ENCODE peak calls at places on chromosomes 16 and 17, in eight cellular contexts. E, P, K, R, C, J, W and G are unnamed samples.

GRCh38 chr17:27494192-27495091 is 38.2 kb downstream of the KSR1 start:
- DNase-seq in J (peak), C (peak), K (no peak), R (peak), P (no peak), W (peak), E (peak), G (peak)

GRCh38 chr17:28917465-28917864 is 14.6 kb upstream of the DHRS13 start:
- DNase-seq in W (no peak), J (no peak), E (no peak), K (no peak), P (no peak), R (no peak), C (no peak), G (no peak)

GRCh38 chr16:89921699-89922476 is 1.3 kb upstream of the TUBB3 start:
- DNase-seq in P (peak), E (peak), C (peak), R (peak), J (peak), W (peak), K (no peak), G (peak)

GRCh38 chr16:14375132-14375491 is 254.9 kb downstream of the PARN start:
- DNase-seq in P (no peak), E (no peak), W (no peak), C (no peak), J (no peak), R (no peak), K (no peak), G (no peak)

GRCh38 chr16:25093208-25094061 is 18.1 kb upstream of the LCMT1 start:
- DNase-seq in K (no peak), R (no peak), J (no peak), P (peak), W (no peak), C (no peak), E (no peak), G (no peak)

GRCh38 chr17:82302991-82303943 is 14.1 kb downstream of the CD7 start:
- DNase-seq in E (no peak), P (no peak), C (no peak), K (peak), J (no peak), R (no peak), W (no peak), G (no peak)

GRCh38 chr16:31420037-31420436 is 8.1 kb downstream of the COX6A2 start:
- DNase-seq in R (no peak), W (no peak), P (no peak), J (no peak), E (no peak), K (no peak), C (no peak), G (no peak)

GRCh38 chr17:43570518-43570928 is 24.4 kb upstream of the ETV4 start:
- DNase-seq in C (peak), J (no peak), R (no peak), W (no peak), P (no peak), K (no peak), E (peak), G (no peak)

GRCh38 chr17:82913304-82914043 is 73.7 kb upstream of the ZNF750 start:
- DNase-seq in R (no peak), W (no peak), P (peak), K (no peak), E (no peak), C (no peak), J (no peak), G (no peak)

GRCh38 chr16:64951193-64951592 is 170.7 kb downstream of the CDH11 start:
- DNase-seq in P (no peak), W (no peak), E (no peak), R (no peak), C (no peak), K (no peak), J (no peak), G (no peak)

GRCh38 chr16:66408181-66409048 is 18.7 kb upstream of the BEAN1 start:
- DNase-seq in J (peak), K (peak), P (peak), E (peak), W (no peak), C (peak), R (peak), G (no peak)

GRCh38 chr16:64910351-64910750 is 211.5 kb downstream of the CDH11 start:
- DNase-seq in C (peak), K (no peak), E (peak), W (peak), P (no peak), J (peak), R (peak), G (no peak)

GRCh38 chr17:61152898-61153297 is 246.7 kb upstream of the TBX2 start:
- DNase-seq in E (no peak), J (no peak), W (no peak), C (no peak), R (no peak), K (no peak), P (no peak), G (no peak)

GRCh38 chr17:78316867-78317816 is 42.7 kb downstream of the SOCS3 start:
- DNase-seq in R (no peak), C (peak), K (no peak), W (no peak), P (peak), J (no peak), E (peak), G (no peak)

GRCh38 chr17:27984816-27985215 is 57.7 kb upstream of the NLK start:
- DNase-seq in P (no peak), R (peak), W (no peak), K (no peak), E (no peak), C (no peak), J (peak), G (no peak)

GRCh38 chr16:27382187-27382855 is 19.7 kb upstream of the IL21R start:
- DNase-seq in P (no peak), C (no peak), K (no peak), E (no peak), J (no peak), R (no peak), W (no peak), G (no peak)

GRCh38 chr16:5228369-5228768 is 130.8 kb upstream of the EEF2KMT start:
- DNase-seq in C (no peak), R (no peak), K (no peak), E (no peak), W (no peak), P (peak), J (no peak), G (no peak)

GRCh38 chr16:81369888-81370504 is 55.2 kb downstream of the GAN start:
- DNase-seq in E (no peak), C (no peak), J (no peak), P (no peak), W (no peak), K (no peak), R (no peak), G (no peak)

GRCh38 chr16:85983064-85983463 is 84.1 kb downstream of the IRF8 start:
- DNase-seq in E (no peak), P (no peak), C (no peak), W (no peak), R (no peak), K (no peak), J (no peak), G (no peak)
- TF ChIP-seq CTCF in E (no peak), P (no peak), C (no peak), W (no peak), R (no peak), K (no peak), J (no peak), G (no peak)

GRCh38 chr17:76250141-76250540 is 9.8 kb upstream of the RNF157 start:
- DNase-seq in R (no peak), P (no peak), J (no peak), W (no peak), E (no peak), K (no peak), C (no peak), G (no peak)

GRCh38 chr17:76247304-76247703 is 7.0 kb upstream of the RNF157 start:
- DNase-seq in J (no peak), K (no peak), W (no peak), C (no peak), R (no peak), E (no peak), P (no peak), G (no peak)

GRCh38 chr17:76246080-76247066 is 6.1 kb upstream of the RNF157 start:
- DNase-seq in K (peak), W (no peak), J (no peak), E (peak), P (peak), R (no peak), C (peak), G (no peak)

GRCh38 chr17:76251478-76252039 is 11.3 kb upstream of the RNF157 start:
- DNase-seq in E (no peak), W (no peak), J (no peak), C (no peak), R (no peak), K (no peak), P (no peak), G (no peak)

GRCh38 chr17:76248013-76248782 is 7.9 kb upstream of the RNF157 start:
- DNase-seq in W (no peak), P (no peak), E (no peak), K (no peak), J (no peak), R (no peak), C (no peak), G (no peak)
- TF ChIP-seq CTCF in W (peak), P (peak), E (no peak), K (no peak), J (no peak), R (peak), C (peak), G (no peak)

DNA sequence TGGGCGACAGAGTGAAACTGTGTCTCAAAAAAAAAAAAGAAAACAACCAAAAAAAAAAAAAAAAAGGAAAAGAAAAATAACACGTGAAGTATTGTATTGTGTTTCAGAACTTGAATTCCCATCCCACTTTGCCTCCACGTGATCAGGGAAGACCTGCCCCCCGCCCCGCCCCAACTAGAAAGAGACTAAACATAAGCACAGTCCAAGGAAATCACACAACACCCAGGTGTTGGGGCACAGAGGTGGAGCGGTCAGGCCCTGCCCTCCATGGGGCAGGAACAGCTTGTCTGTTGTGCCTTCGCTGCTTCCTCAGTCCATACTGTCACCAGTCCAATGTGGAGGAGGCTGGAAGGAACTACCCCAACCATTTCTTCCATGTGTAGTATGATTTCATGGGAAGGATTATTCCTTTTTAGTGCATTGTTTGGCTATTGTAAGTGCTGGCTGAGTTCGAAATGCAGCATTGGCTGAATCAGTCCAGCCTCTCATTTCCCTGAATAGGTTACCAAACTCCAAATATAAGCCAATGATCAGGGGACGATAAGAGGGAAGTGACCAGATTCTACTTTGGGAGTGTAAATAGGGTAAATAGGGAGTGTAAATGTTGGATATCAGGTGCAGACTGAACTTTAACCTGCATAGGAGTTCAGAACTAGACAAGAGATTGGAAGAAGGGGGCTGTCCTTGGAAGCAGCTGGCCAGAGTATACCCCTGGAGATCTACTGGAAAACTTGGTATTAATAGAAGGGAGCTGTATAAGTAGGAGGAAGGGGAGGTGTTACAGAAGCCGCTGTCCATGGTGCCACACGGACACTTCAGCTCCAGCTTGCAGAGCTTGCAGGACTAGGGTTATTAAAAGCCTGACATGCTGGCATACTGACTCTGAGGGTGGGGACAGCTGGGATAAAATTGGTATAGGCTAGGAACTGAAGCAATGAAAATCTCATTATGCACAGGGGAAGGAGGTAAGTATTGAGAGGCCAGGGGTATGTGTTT is 50.7 kb downstream of the TANGO6 start:
- DNase-seq in K (no peak), E (peak), R (peak), P (peak), W (no peak), J (peak), C (peak), G (no peak)
- TF ChIP-seq CTCF in K (no peak), E (no peak), R (no peak), P (no peak), W (no peak), J (no peak), C (no peak), G (no peak)

GRCh38 chr17:68429881-68430280 is 27.4 kb downstream of the WIPI1 start:
- DNase-seq in C (no peak), P (no peak), W (no peak), E (no peak), J (no peak), R (no peak), K (no peak), G (no peak)

GRCh38 chr17:68431045-68431608 is 26.2 kb downstream of the WIPI1 start:
- DNase-seq in W (no peak), P (no peak), K (no peak), C (no peak), E (no peak), R (no peak), J (no peak), G (no peak)

GRCh38 chr17:68433211-68433610 is 24.1 kb downstream of the WIPI1 start:
- DNase-seq in C (no peak), E (no peak), K (no peak), R (no peak), W (no peak), P (no peak), J (no peak), G (no peak)

GRCh38 chr17:68432086-68432864 is 25.0 kb downstream of the WIPI1 start:
- DNase-seq in C (no peak), W (no peak), P (no peak), J (no peak), E (no peak), R (no peak), K (no peak), G (no peak)

GRCh38 chr17:68431661-68432071 is 25.6 kb downstream of the WIPI1 start:
- DNase-seq in P (peak), K (peak), C (peak), R (no peak), J (no peak), W (no peak), E (peak), G (no peak)
- TF ChIP-seq CTCF in P (peak), K (peak), C (peak), R (peak), J (peak), W (peak), E (peak), G (peak)

DNA sequence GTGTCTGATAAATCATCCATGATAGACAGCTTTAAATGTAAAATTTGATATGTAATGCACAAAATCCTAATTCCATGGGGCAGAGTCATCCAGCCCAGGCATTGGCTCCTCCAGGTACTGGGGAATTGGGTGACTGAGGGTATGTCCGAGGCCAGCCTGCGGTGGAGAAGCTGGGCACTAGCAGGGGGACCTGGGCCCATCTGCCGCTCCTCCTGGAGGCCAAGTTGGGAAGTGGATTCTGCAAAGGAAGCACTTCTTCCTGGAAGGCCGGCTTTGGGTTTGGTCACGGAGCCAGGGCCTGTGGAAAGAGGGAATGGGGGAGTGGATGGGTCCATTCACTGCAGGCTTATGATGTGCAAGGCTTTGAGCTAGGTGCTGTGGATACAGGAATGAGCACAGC is 85.8 kb downstream of the GNAO1 start:
- DNase-seq in W (no peak), K (no peak), J (no peak), P (no peak), E (no peak), R (no peak), C (no peak), G (peak)
- TF ChIP-seq CTCF in W (no peak), K (no peak), J (no peak), P (no peak), E (peak), R (peak), C (no peak), G (no peak)

DNA sequence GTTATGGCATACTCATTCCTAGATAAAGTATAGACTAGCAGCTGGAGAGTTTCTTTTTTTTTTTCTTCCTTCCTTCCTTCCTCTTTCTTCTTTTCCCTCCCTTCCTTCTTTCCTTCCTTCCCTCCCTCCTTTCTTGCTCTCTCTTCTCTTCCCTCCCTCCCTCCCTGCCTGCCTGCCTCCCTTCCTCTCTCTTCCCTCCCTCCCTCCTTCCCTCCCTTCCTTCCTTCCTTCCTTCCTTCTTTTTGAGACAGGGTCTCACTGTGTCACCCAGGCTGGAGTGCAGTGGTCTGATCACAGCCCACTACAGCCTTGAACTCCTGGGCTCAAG is 7.0 kb upstream of the SNTB2 start:
- DNase-seq in W (no peak), C (no peak), E (no peak), R (no peak), P (no peak), K (no peak), J (no peak), G (no peak)
- TF ChIP-seq CTCF in W (no peak), C (no peak), E (no peak), R (no peak), P (no peak), K (no peak), J (no peak), G (no peak)

GRCh38 chr16:75591001-75591852 is 25.0 kb downstream of the GABARAPL2 start:
- DNase-seq in E (peak), W (peak), J (peak), P (no peak), R (peak), C (peak), K (no peak), G (no peak)

GRCh38 chr16:75584108-75584507 is 17.9 kb downstream of the GABARAPL2 start:
- DNase-seq in W (no peak), P (no peak), K (no peak), R (no peak), C (no peak), J (no peak), E (no peak), G (no peak)

GRCh38 chr16:75593308-75593707 is 27.1 kb downstream of the GABARAPL2 start:
- DNase-seq in J (no peak), W (no peak), K (no peak), P (no peak), C (no peak), R (no peak), E (no peak), G (no peak)

GRCh38 chr16:75589301-75589700 is 23.1 kb downstream of the GABARAPL2 start:
- DNase-seq in J (peak), R (peak), K (no peak), P (no peak), W (no peak), E (no peak), C (no peak), G (no peak)

GRCh38 chr16:75588716-75589115 is 22.5 kb downstream of the GABARAPL2 start:
- DNase-seq in R (no peak), E (no peak), P (no peak), K (no peak), J (no peak), W (no peak), C (no peak), G (no peak)
- TF ChIP-seq CTCF in R (no peak), E (no peak), P (no peak), K (no peak), J (no peak), W (no peak), C (no peak), G (no peak)